ENCODE peak calls at places on chromosomes 13 and 19, in ten cellular contexts. One of them, this sample, is unnamed.

GRCh38 chr13:21069561-21070004 is 8.2 kb upstream of the LATS2 start:
- DNase-seq in testis: no peak
- DNase-seq in ovary: peak
- DNase-seq in IMR-90: peak
- DNase-seq in gastrocnemius medialis: peak
- DNase-seq in uterus: peak
- DNase-seq in spleen: no peak
- DNase-seq in esophagus muscularis mucosa: peak
- DNase-seq in tibial nerve: no peak
- DNase-seq in heart left ventricle: peak
- DNase-seq in this sample: no peak

GRCh38 chr13:106599875-106600797 is 32.2 kb upstream of the ARGLU1 start:
- DNase-seq in uterus: no peak
- DNase-seq in gastrocnemius medialis: no peak
- DNase-seq in spleen: no peak
- DNase-seq in ovary: no peak
- DNase-seq in esophagus muscularis mucosa: no peak
- DNase-seq in heart left ventricle: peak
- DNase-seq in testis: peak
- DNase-seq in IMR-90: peak
- DNase-seq in tibial nerve: no peak
- DNase-seq in this sample: peak

GRCh38 chr13:76991796-76992547 is at the start of gene CLN5:
- DNase-seq in uterus: peak
- DNase-seq in testis: peak
- DNase-seq in spleen: peak
- DNase-seq in ovary: peak
- DNase-seq in tibial nerve: peak
- DNase-seq in gastrocnemius medialis: peak
- DNase-seq in IMR-90: peak
- DNase-seq in heart left ventricle: peak
- DNase-seq in esophagus muscularis mucosa: peak
- DNase-seq in this sample: peak

GRCh38 chr19:3932931-3933810 is at the start of gene NMRK2:
- DNase-seq in tibial nerve: no peak
- DNase-seq in gastrocnemius medialis: peak
- DNase-seq in heart left ventricle: peak
- DNase-seq in ovary: no peak
- DNase-seq in spleen: no peak
- DNase-seq in esophagus muscularis mucosa: no peak
- DNase-seq in uterus: no peak
- DNase-seq in testis: no peak
- DNase-seq in IMR-90: no peak
- DNase-seq in this sample: no peak

GRCh38 chr19:17654993-17655392 is 33.2 kb downstream of the UNC13A start:
- DNase-seq in ovary: no peak
- DNase-seq in tibial nerve: no peak
- DNase-seq in testis: no peak
- DNase-seq in esophagus muscularis mucosa: no peak
- DNase-seq in spleen: no peak
- DNase-seq in IMR-90: no peak
- DNase-seq in gastrocnemius medialis: no peak
- DNase-seq in heart left ventricle: no peak
- DNase-seq in uterus: no peak
- DNase-seq in this sample: no peak

GRCh38 chr19:34985249-34986022 is 14.7 kb upstream of the GRAMD1A start:
- DNase-seq in tibial nerve: no peak
- DNase-seq in heart left ventricle: peak
- DNase-seq in IMR-90: peak
- DNase-seq in spleen: no peak
- DNase-seq in testis: no peak
- DNase-seq in ovary: no peak
- DNase-seq in uterus: no peak
- DNase-seq in esophagus muscularis mucosa: no peak
- DNase-seq in gastrocnemius medialis: peak
- DNase-seq in this sample: peak

GRCh38 chr13:28609936-28610335 is 49.0 kb upstream of the POMP start:
- DNase-seq in heart left ventricle: no peak
- DNase-seq in gastrocnemius medialis: no peak
- DNase-seq in IMR-90: peak
- DNase-seq in ovary: no peak
- DNase-seq in testis: no peak
- DNase-seq in esophagus muscularis mucosa: no peak
- DNase-seq in tibial nerve: no peak
- DNase-seq in uterus: no peak
- DNase-seq in spleen: no peak
- DNase-seq in this sample: no peak

GRCh38 chr19:2974342-2974932 is 2.9 kb upstream of the TLE6 start:
- DNase-seq in spleen: no peak
- DNase-seq in gastrocnemius medialis: peak
- DNase-seq in esophagus muscularis mucosa: no peak
- DNase-seq in uterus: peak
- DNase-seq in tibial nerve: peak
- DNase-seq in ovary: peak
- DNase-seq in testis: peak
- DNase-seq in IMR-90: no peak
- DNase-seq in heart left ventricle: peak
- DNase-seq in this sample: peak

GRCh38 chr19:40625406-40626120 is 24.4 kb downstream of the LTBP4 start:
- DNase-seq in ovary: no peak
- DNase-seq in uterus: no peak
- DNase-seq in gastrocnemius medialis: no peak
- DNase-seq in testis: no peak
- DNase-seq in spleen: no peak
- DNase-seq in IMR-90: no peak
- DNase-seq in heart left ventricle: no peak
- DNase-seq in tibial nerve: no peak
- DNase-seq in esophagus muscularis mucosa: no peak
- DNase-seq in this sample: no peak

GRCh38 chr13:82688400-82688999 is 1193.8 kb downstream of the SLITRK1 start:
- DNase-seq in esophagus muscularis mucosa: no peak
- DNase-seq in IMR-90: peak
- DNase-seq in gastrocnemius medialis: no peak
- DNase-seq in testis: no peak
- DNase-seq in ovary: no peak
- DNase-seq in tibial nerve: no peak
- DNase-seq in heart left ventricle: no peak
- DNase-seq in spleen: no peak
- DNase-seq in uterus: no peak
- DNase-seq in this sample: no peak

DNA sequence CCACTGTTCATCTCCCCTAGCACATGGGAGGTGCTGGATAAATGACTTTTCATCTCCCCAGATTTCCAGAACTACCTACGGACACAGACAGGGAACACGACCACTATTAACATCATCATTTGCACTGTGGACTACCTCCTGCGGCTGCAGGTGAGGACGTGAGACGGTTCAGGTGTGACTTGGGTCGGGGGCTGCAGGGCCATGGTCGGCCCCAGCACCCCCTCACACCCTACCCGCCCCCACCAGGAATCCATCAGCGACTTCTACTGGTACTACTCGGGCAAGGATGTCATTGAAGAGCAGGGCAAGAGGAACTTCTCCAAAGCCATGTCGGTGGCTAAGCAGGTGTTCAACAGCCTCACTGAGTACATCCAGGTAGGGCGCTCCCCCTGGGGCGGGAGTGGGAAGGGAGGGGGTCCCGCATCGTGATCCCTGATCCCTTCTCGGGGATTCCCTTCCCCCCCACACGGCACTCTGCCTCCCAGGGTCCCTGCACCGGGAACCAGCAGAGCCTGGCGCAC is 74.4 kb downstream of the MAP4K1 start:
- DNase-seq in spleen: no peak
- DNase-seq in IMR-90: no peak
- DNase-seq in gastrocnemius medialis: no peak
- DNase-seq in heart left ventricle: no peak
- DNase-seq in esophagus muscularis mucosa: no peak
- DNase-seq in tibial nerve: no peak
- DNase-seq in ovary: no peak
- DNase-seq in testis: no peak
- DNase-seq in uterus: no peak
- DNase-seq in this sample: no peak
- TF ChIP-seq POLR2A in spleen: no peak
- TF ChIP-seq POLR2A in IMR-90: no peak
- TF ChIP-seq POLR2A in gastrocnemius medialis: no peak
- TF ChIP-seq POLR2A in heart left ventricle: no peak
- TF ChIP-seq POLR2A in esophagus muscularis mucosa: no peak
- TF ChIP-seq POLR2A in tibial nerve: no peak
- TF ChIP-seq POLR2A in ovary: no peak
- TF ChIP-seq POLR2A in testis: no peak
- TF ChIP-seq POLR2A in uterus: no peak
- TF ChIP-seq POLR2A in this sample: no peak

DNA sequence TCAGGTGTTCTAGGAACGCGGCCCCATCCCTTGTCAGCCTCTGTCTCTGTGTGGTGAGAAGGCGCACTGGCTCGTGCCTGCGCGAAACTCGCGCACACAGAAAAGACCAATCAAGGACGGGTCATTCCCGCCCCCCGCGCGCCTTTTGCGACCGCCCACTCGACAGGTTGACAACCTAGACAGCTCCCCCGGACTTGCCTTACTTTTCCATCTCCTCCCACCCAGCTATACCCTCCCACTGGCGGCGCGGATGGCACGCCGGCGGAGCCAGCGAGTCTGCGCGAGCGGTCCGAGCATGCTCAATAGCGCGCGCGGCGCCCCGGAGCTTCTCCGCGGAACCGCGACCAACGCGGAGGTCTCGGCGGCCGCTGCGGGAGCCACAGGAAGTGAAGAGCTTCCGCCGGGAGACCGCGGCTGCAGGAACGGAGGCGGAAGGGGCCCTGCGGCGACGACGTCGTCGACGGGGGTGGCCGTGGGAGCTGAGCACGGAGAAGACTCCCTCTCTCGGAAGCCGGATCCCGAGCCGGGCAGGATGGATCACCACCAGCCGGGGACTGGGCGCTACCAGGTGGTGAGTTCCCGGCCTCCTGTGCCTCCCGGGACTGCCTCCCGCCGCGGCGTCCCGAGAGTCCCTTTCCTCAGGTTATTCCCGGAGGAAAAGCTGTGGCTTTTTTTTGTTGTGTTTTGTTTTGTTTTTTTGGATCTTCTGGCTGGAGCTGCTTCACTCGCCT is at the start of gene NDFIP2:
- DNase-seq in ovary: peak
- DNase-seq in heart left ventricle: peak
- DNase-seq in uterus: peak
- DNase-seq in tibial nerve: peak
- DNase-seq in spleen: peak
- DNase-seq in IMR-90: peak
- DNase-seq in testis: peak
- DNase-seq in gastrocnemius medialis: peak
- DNase-seq in esophagus muscularis mucosa: no peak
- DNase-seq in this sample: peak
- TF ChIP-seq POLR2A in ovary: peak
- TF ChIP-seq POLR2A in heart left ventricle: peak
- TF ChIP-seq POLR2A in uterus: peak
- TF ChIP-seq POLR2A in tibial nerve: no peak
- TF ChIP-seq POLR2A in spleen: no peak
- TF ChIP-seq POLR2A in IMR-90: peak
- TF ChIP-seq POLR2A in testis: no peak
- TF ChIP-seq POLR2A in gastrocnemius medialis: peak
- TF ChIP-seq POLR2A in esophagus muscularis mucosa: peak
- TF ChIP-seq POLR2A in this sample: no peak

GRCh38 chr13:112887151-112887550 is 81.9 kb upstream of the MCF2L start:
- DNase-seq in ovary: no peak
- DNase-seq in uterus: no peak
- DNase-seq in esophagus muscularis mucosa: no peak
- DNase-seq in gastrocnemius medialis: no peak
- DNase-seq in testis: no peak
- DNase-seq in heart left ventricle: no peak
- DNase-seq in IMR-90: no peak
- DNase-seq in tibial nerve: no peak
- DNase-seq in spleen: peak
- DNase-seq in this sample: no peak
- TF ChIP-seq POLR2A in ovary: no peak
- TF ChIP-seq POLR2A in uterus: no peak
- TF ChIP-seq POLR2A in esophagus muscularis mucosa: no peak
- TF ChIP-seq POLR2A in gastrocnemius medialis: no peak
- TF ChIP-seq POLR2A in testis: no peak
- TF ChIP-seq POLR2A in heart left ventricle: no peak
- TF ChIP-seq POLR2A in IMR-90: no peak
- TF ChIP-seq POLR2A in tibial nerve: no peak
- TF ChIP-seq POLR2A in spleen: no peak
- TF ChIP-seq POLR2A in this sample: no peak

GRCh38 chr13:30618186-30618937 is 642 bp downstream of the USPL1 start:
- DNase-seq in esophagus muscularis mucosa: no peak
- DNase-seq in tibial nerve: no peak
- DNase-seq in IMR-90: no peak
- DNase-seq in ovary: peak
- DNase-seq in spleen: peak
- DNase-seq in heart left ventricle: peak
- DNase-seq in gastrocnemius medialis: peak
- DNase-seq in testis: peak
- DNase-seq in uterus: no peak
- DNase-seq in this sample: no peak

GRCh38 chr13:30617315-30618185 is at the start of gene USPL1:
- DNase-seq in esophagus muscularis mucosa: peak
- DNase-seq in testis: peak
- DNase-seq in spleen: peak
- DNase-seq in gastrocnemius medialis: peak
- DNase-seq in IMR-90: peak
- DNase-seq in uterus: peak
- DNase-seq in ovary: peak
- DNase-seq in heart left ventricle: peak
- DNase-seq in tibial nerve: peak
- DNase-seq in this sample: peak

GRCh38 chr13:30618938-30619289 is 1.2 kb downstream of the USPL1 start:
- DNase-seq in tibial nerve: no peak
- DNase-seq in heart left ventricle: no peak
- DNase-seq in esophagus muscularis mucosa: no peak
- DNase-seq in gastrocnemius medialis: no peak
- DNase-seq in testis: no peak
- DNase-seq in spleen: no peak
- DNase-seq in IMR-90: no peak
- DNase-seq in ovary: no peak
- DNase-seq in uterus: no peak
- DNase-seq in this sample: no peak

GRCh38 chr13:30616927-30617314 is 799 bp upstream of the USPL1 start:
- DNase-seq in esophagus muscularis mucosa: peak
- DNase-seq in testis: peak
- DNase-seq in IMR-90: peak
- DNase-seq in heart left ventricle: peak
- DNase-seq in spleen: no peak
- DNase-seq in tibial nerve: peak
- DNase-seq in uterus: peak
- DNase-seq in gastrocnemius medialis: peak
- DNase-seq in ovary: peak
- DNase-seq in this sample: peak

DNA sequence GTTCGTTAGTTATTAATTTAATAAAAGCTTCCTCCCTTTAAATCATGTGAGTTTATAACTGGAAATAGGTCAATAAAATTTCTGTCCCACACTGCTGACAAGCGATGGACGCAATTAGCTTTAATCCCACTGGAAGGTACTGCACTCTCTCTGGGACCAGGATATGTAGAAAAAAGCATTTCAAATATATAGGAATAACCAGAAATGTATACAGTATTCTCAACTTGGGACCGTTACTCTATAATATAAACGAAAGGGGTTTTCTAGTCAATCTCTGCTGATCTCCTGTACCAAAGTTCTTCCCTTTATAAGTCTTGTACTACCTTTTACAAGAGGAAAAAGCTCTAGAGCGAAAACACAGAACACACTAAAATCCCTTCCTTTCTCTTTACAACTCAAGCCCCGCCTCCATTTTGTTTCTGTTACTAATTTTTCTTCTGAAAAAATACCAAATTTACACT is 1.8 kb upstream of the USPL1 start:
- DNase-seq in tibial nerve: no peak
- DNase-seq in testis: no peak
- DNase-seq in gastrocnemius medialis: no peak
- DNase-seq in heart left ventricle: no peak
- DNase-seq in spleen: no peak
- DNase-seq in esophagus muscularis mucosa: no peak
- DNase-seq in uterus: no peak
- DNase-seq in IMR-90: peak
- DNase-seq in ovary: no peak
- DNase-seq in this sample: no peak
- TF ChIP-seq POLR2A in tibial nerve: no peak
- TF ChIP-seq POLR2A in testis: no peak
- TF ChIP-seq POLR2A in gastrocnemius medialis: no peak
- TF ChIP-seq POLR2A in heart left ventricle: no peak
- TF ChIP-seq POLR2A in spleen: no peak
- TF ChIP-seq POLR2A in esophagus muscularis mucosa: no peak
- TF ChIP-seq POLR2A in uterus: no peak
- TF ChIP-seq POLR2A in IMR-90: no peak
- TF ChIP-seq POLR2A in ovary: no peak
- TF ChIP-seq POLR2A in this sample: no peak

This sample was measured in lower leg skin.